ENCODE peak calls at places on chromosomes 2 and 18, in five cellular contexts. One of them, this sample, is unnamed.

GRCh38 chr2:44974064-44974715 is 32.7 kb downstream of the SIX3 start:
- DNase-seq in NCI-H2029: peak; percentile 68
- DNase-seq in NCI-H1092: peak; percentile 62
- DNase-seq in GM04504: peak; percentile 24
- DNase-seq in activated CD8-positive, alpha-beta T cell treated with anti-CD3 and anti-CD28 coated beads for 36 hours: no peak
- DNase-seq in this sample: no peak

GRCh38 chr18:68723539-68723938 is 8.6 kb upstream of the TMX3 start:
- DNase-seq in NCI-H2029: no peak
- DNase-seq in GM04504: no peak
- DNase-seq in activated CD8-positive, alpha-beta T cell treated with anti-CD3 and anti-CD28 coated beads for 36 hours: no peak
- DNase-seq in NCI-H1092: no peak
- DNase-seq in this sample: no peak

GRCh38 chr2:44120428-44120827 is 48.2 kb upstream of the PPM1B start:
- DNase-seq in GM04504: peak; percentile 74
- DNase-seq in NCI-H1092: no peak
- DNase-seq in NCI-H2029: no peak
- DNase-seq in activated CD8-positive, alpha-beta T cell treated with anti-CD3 and anti-CD28 coated beads for 36 hours: peak; percentile 40
- DNase-seq in this sample: peak; percentile 71

GRCh38 chr2:96547751-96548161 is 11.2 kb downstream of the ARID5A start:
- DNase-seq in NCI-H2029: no peak
- DNase-seq in NCI-H1092: no peak
- DNase-seq in GM04504: no peak
- DNase-seq in activated CD8-positive, alpha-beta T cell treated with anti-CD3 and anti-CD28 coated beads for 36 hours: no peak
- DNase-seq in this sample: no peak

GRCh38 chr2:204299766-204300165 is 245.5 kb upstream of the PARD3B start:
- DNase-seq in GM04504: peak; percentile 6
- DNase-seq in NCI-H1092: no peak
- DNase-seq in NCI-H2029: no peak
- DNase-seq in activated CD8-positive, alpha-beta T cell treated with anti-CD3 and anti-CD28 coated beads for 36 hours: no peak
- DNase-seq in this sample: no peak

GRCh38 chr2:113116100-113116958 is 11.1 kb upstream of the IL1RN start:
- DNase-seq in NCI-H2029: no peak
- DNase-seq in NCI-H1092: no peak
- DNase-seq in GM04504: no peak
- DNase-seq in activated CD8-positive, alpha-beta T cell treated with anti-CD3 and anti-CD28 coated beads for 36 hours: peak; percentile 37
- DNase-seq in this sample: no peak

GRCh38 chr2:30321466-30321865 is 90.1 kb downstream of the LBH start:
- DNase-seq in GM04504: no peak
- DNase-seq in activated CD8-positive, alpha-beta T cell treated with anti-CD3 and anti-CD28 coated beads for 36 hours: no peak
- DNase-seq in NCI-H2029: no peak
- DNase-seq in NCI-H1092: no peak
- DNase-seq in this sample: peak; percentile 10

GRCh38 chr2:230170532-230170931 is 49.3 kb downstream of the SP110 start:
- DNase-seq in NCI-H2029: peak; percentile 91
- DNase-seq in NCI-H1092: peak; percentile 23
- DNase-seq in activated CD8-positive, alpha-beta T cell treated with anti-CD3 and anti-CD28 coated beads for 36 hours: peak; percentile 20
- DNase-seq in GM04504: no peak
- DNase-seq in this sample: no peak

GRCh38 chr18:61589724-61590065 is 256.5 kb downstream of the CDH20 start:
- DNase-seq in NCI-H1092: no peak
- DNase-seq in NCI-H2029: no peak
- DNase-seq in GM04504: no peak
- DNase-seq in activated CD8-positive, alpha-beta T cell treated with anti-CD3 and anti-CD28 coated beads for 36 hours: no peak
- DNase-seq in this sample: no peak

GRCh38 chr2:45045706-45046105 is 36.5 kb upstream of the SIX2 start:
- DNase-seq in NCI-H2029: no peak
- DNase-seq in NCI-H1092: no peak
- DNase-seq in GM04504: no peak
- DNase-seq in activated CD8-positive, alpha-beta T cell treated with anti-CD3 and anti-CD28 coated beads for 36 hours: no peak
- DNase-seq in this sample: no peak

GRCh38 chr2:197514754-197515153 is 1.1 kb upstream of the MOB4 start:
- DNase-seq in GM04504: no peak
- DNase-seq in activated CD8-positive, alpha-beta T cell treated with anti-CD3 and anti-CD28 coated beads for 36 hours: no peak
- DNase-seq in NCI-H2029: peak; percentile 18
- DNase-seq in NCI-H1092: no peak
- DNase-seq in this sample: no peak

GRCh38 chr2:179614121-179614520 is 247.3 kb downstream of the ZNF385B start:
- DNase-seq in activated CD8-positive, alpha-beta T cell treated with anti-CD3 and anti-CD28 coated beads for 36 hours: no peak
- DNase-seq in NCI-H2029: no peak
- DNase-seq in GM04504: no peak
- DNase-seq in NCI-H1092: no peak
- DNase-seq in this sample: no peak

GRCh38 chr2:23566236-23567142 is 181.5 kb downstream of the KLHL29 start:
- DNase-seq in GM04504: no peak
- DNase-seq in NCI-H1092: no peak
- DNase-seq in activated CD8-positive, alpha-beta T cell treated with anti-CD3 and anti-CD28 coated beads for 36 hours: peak; percentile 63
- DNase-seq in NCI-H2029: no peak
- DNase-seq in this sample: no peak

GRCh38 chr2:39625927-39626270 is 39.8 kb upstream of the TMEM178A start:
- DNase-seq in NCI-H1092: no peak
- DNase-seq in activated CD8-positive, alpha-beta T cell treated with anti-CD3 and anti-CD28 coated beads for 36 hours: no peak
- DNase-seq in GM04504: no peak
- DNase-seq in NCI-H2029: no peak
- DNase-seq in this sample: no peak

GRCh38 chr2:237955640-237956401 is 11.0 kb upstream of the UBE2F start:
- DNase-seq in NCI-H1092: no peak
- DNase-seq in activated CD8-positive, alpha-beta T cell treated with anti-CD3 and anti-CD28 coated beads for 36 hours: peak; percentile 30
- DNase-seq in GM04504: no peak
- DNase-seq in NCI-H2029: no peak
- DNase-seq in this sample: no peak

GRCh38 chr2:151907933-151908882 is 80.0 kb upstream of the ARL5A start:
- DNase-seq in NCI-H2029: no peak
- DNase-seq in NCI-H1092: no peak
- DNase-seq in activated CD8-positive, alpha-beta T cell treated with anti-CD3 and anti-CD28 coated beads for 36 hours: no peak
- DNase-seq in GM04504: no peak
- DNase-seq in this sample: no peak

GRCh38 chr18:7272268-7273049 is 41.6 kb downstream of the LRRC30 start:
- DNase-seq in activated CD8-positive, alpha-beta T cell treated with anti-CD3 and anti-CD28 coated beads for 36 hours: peak; percentile 13
- DNase-seq in NCI-H1092: peak; percentile 10
- DNase-seq in GM04504: peak; percentile 17
- DNase-seq in NCI-H2029: peak; percentile 3
- DNase-seq in this sample: peak; percentile 20

GRCh38 chr2:178238750-178239149 is 44.4 kb downstream of the OSBPL6 start:
- DNase-seq in activated CD8-positive, alpha-beta T cell treated with anti-CD3 and anti-CD28 coated beads for 36 hours: no peak
- DNase-seq in NCI-H2029: no peak
- DNase-seq in GM04504: no peak
- DNase-seq in NCI-H1092: no peak
- DNase-seq in this sample: no peak

GRCh38 chr2:207337234-207338219 is 171.8 kb upstream of the KLF7 start:
- DNase-seq in activated CD8-positive, alpha-beta T cell treated with anti-CD3 and anti-CD28 coated beads for 36 hours: no peak
- DNase-seq in NCI-H2029: no peak
- DNase-seq in GM04504: no peak
- DNase-seq in NCI-H1092: no peak
- DNase-seq in this sample: no peak

GRCh38 chr2:47569658-47570398 is 166.9 kb downstream of the MSH2 start:
- DNase-seq in NCI-H2029: no peak
- DNase-seq in NCI-H1092: no peak
- DNase-seq in GM04504: no peak
- DNase-seq in activated CD8-positive, alpha-beta T cell treated with anti-CD3 and anti-CD28 coated beads for 36 hours: peak; percentile 11
- DNase-seq in this sample: no peak

GRCh38 chr2:62156861-62157496 is 38.9 kb upstream of the B3GNT2 start:
- DNase-seq in activated CD8-positive, alpha-beta T cell treated with anti-CD3 and anti-CD28 coated beads for 36 hours: no peak
- DNase-seq in NCI-H1092: no peak
- DNase-seq in NCI-H2029: no peak
- DNase-seq in GM04504: no peak
- DNase-seq in this sample: no peak

GRCh38 chr2:166900700-166901099 is 12.4 kb downstream of the XIRP2 start:
- DNase-seq in GM04504: no peak
- DNase-seq in NCI-H2029: no peak
- DNase-seq in activated CD8-positive, alpha-beta T cell treated with anti-CD3 and anti-CD28 coated beads for 36 hours: no peak
- DNase-seq in NCI-H1092: no peak
- DNase-seq in this sample: no peak

GRCh38 chr18:70331456-70332097 is 42.7 kb downstream of the SOCS6 start:
- DNase-seq in GM04504: no peak
- DNase-seq in activated CD8-positive, alpha-beta T cell treated with anti-CD3 and anti-CD28 coated beads for 36 hours: no peak
- DNase-seq in NCI-H1092: no peak
- DNase-seq in NCI-H2029: no peak
- DNase-seq in this sample: no peak

GRCh38 chr2:62292190-62292589 is 96.3 kb downstream of the B3GNT2 start:
- DNase-seq in GM04504: no peak
- DNase-seq in NCI-H1092: no peak
- DNase-seq in activated CD8-positive, alpha-beta T cell treated with anti-CD3 and anti-CD28 coated beads for 36 hours: no peak
- DNase-seq in NCI-H2029: peak; percentile 59
- DNase-seq in this sample: no peak

GRCh38 chr2:28613181-28613580 is 117.3 kb downstream of the PLB1 start:
- DNase-seq in NCI-H1092: no peak
- DNase-seq in NCI-H2029: no peak
- DNase-seq in GM04504: no peak
- DNase-seq in activated CD8-positive, alpha-beta T cell treated with anti-CD3 and anti-CD28 coated beads for 36 hours: peak; percentile 34
- DNase-seq in this sample: no peak

GRCh38 chr2:10367472-10368439 is 65.1 kb downstream of the HPCAL1 start:
- DNase-seq in GM04504: no peak
- DNase-seq in NCI-H1092: no peak
- DNase-seq in NCI-H2029: no peak
- DNase-seq in activated CD8-positive, alpha-beta T cell treated with anti-CD3 and anti-CD28 coated beads for 36 hours: no peak
- DNase-seq in this sample: no peak

GRCh38 chr18:7923105-7923504 is 356.0 kb downstream of the PTPRM start:
- DNase-seq in activated CD8-positive, alpha-beta T cell treated with anti-CD3 and anti-CD28 coated beads for 36 hours: no peak
- DNase-seq in GM04504: no peak
- DNase-seq in NCI-H1092: no peak
- DNase-seq in NCI-H2029: no peak
- DNase-seq in this sample: no peak

GRCh38 chr2:26816893-26817292 is 31.0 kb downstream of the CENPA start:
- DNase-seq in GM04504: no peak
- DNase-seq in NCI-H2029: peak; percentile 56
- DNase-seq in activated CD8-positive, alpha-beta T cell treated with anti-CD3 and anti-CD28 coated beads for 36 hours: peak; percentile 18
- DNase-seq in NCI-H1092: no peak
- DNase-seq in this sample: no peak

GRCh38 chr2:55555977-55556376 is 36.5 kb downstream of the CFAP36 start:
- DNase-seq in NCI-H2029: no peak
- DNase-seq in GM04504: peak; percentile 8
- DNase-seq in activated CD8-positive, alpha-beta T cell treated with anti-CD3 and anti-CD28 coated beads for 36 hours: no peak
- DNase-seq in NCI-H1092: no peak
- DNase-seq in this sample: no peak

GRCh38 chr18:38940863-38941531 is 1375.4 kb upstream of the CELF4 start:
- DNase-seq in NCI-H1092: no peak
- DNase-seq in activated CD8-positive, alpha-beta T cell treated with anti-CD3 and anti-CD28 coated beads for 36 hours: peak; percentile 71
- DNase-seq in GM04504: no peak
- DNase-seq in NCI-H2029: peak; percentile 10
- DNase-seq in this sample: no peak

GRCh38 chr2:172106128-172106961 is 3.6 kb upstream of the DLX2 start:
- DNase-seq in activated CD8-positive, alpha-beta T cell treated with anti-CD3 and anti-CD28 coated beads for 36 hours: peak; percentile 68
- DNase-seq in NCI-H1092: peak; percentile 24
- DNase-seq in GM04504: no peak
- DNase-seq in NCI-H2029: no peak
- DNase-seq in this sample: no peak

GRCh38 chr2:96916156-96917007 is 46.5 kb upstream of the SEMA4C start:
- DNase-seq in activated CD8-positive, alpha-beta T cell treated with anti-CD3 and anti-CD28 coated beads for 36 hours: no peak
- DNase-seq in NCI-H1092: no peak
- DNase-seq in GM04504: no peak
- DNase-seq in NCI-H2029: peak; percentile 62
- DNase-seq in this sample: no peak

This sample was measured in AG04450.